ENCODE peak calls at places on chromosomes 16 and 17, in nine cellular contexts. One of them, this sample, is unnamed.

GRCh38 chr17:6177941-6178694 is 107.9 kb downstream of the WSCD1 start:
- DNase-seq in SK-N-SH: no peak
- DNase-seq in CD4-positive, alpha-beta T cell: no peak
- DNase-seq in Caco-2: no peak
- DNase-seq in AG10803: no peak
- DNase-seq in hepatocyte: no peak
- DNase-seq in NB4: peak
- DNase-seq in HFFc6: no peak
- DNase-seq in AG09309: no peak
- DNase-seq in this sample: no peak

GRCh38 chr17:71334041-71334781 is 786.6 kb upstream of the SOX9 start:
- DNase-seq in SK-N-SH: no peak
- DNase-seq in CD4-positive, alpha-beta T cell: no peak
- DNase-seq in Caco-2: no peak
- DNase-seq in AG10803: peak
- DNase-seq in hepatocyte: no peak
- DNase-seq in NB4: no peak
- DNase-seq in HFFc6: no peak
- DNase-seq in AG09309: no peak
- DNase-seq in this sample: no peak

GRCh38 chr16:67158637-67159600 is 790 bp downstream of the TRADD start:
- DNase-seq in SK-N-SH: peak
- DNase-seq in CD4-positive, alpha-beta T cell: peak
- DNase-seq in Caco-2: peak
- DNase-seq in AG10803: no peak
- DNase-seq in hepatocyte: peak
- DNase-seq in NB4: no peak
- DNase-seq in HFFc6: no peak
- DNase-seq in AG09309: no peak
- DNase-seq in this sample: no peak

GRCh38 chr17:68621065-68621464 is 19.9 kb upstream of the FAM20A start:
- DNase-seq in SK-N-SH: no peak
- DNase-seq in CD4-positive, alpha-beta T cell: no peak
- DNase-seq in Caco-2: no peak
- DNase-seq in AG10803: peak
- DNase-seq in hepatocyte: no peak
- DNase-seq in NB4: no peak
- DNase-seq in HFFc6: no peak
- DNase-seq in AG09309: no peak
- DNase-seq in this sample: no peak

GRCh38 chr17:82937411-82938371 is 97.9 kb upstream of the ZNF750 start:
- DNase-seq in SK-N-SH: no peak
- DNase-seq in CD4-positive, alpha-beta T cell: no peak
- DNase-seq in Caco-2: no peak
- DNase-seq in AG10803: no peak
- DNase-seq in hepatocyte: no peak
- DNase-seq in NB4: no peak
- DNase-seq in HFFc6: no peak
- DNase-seq in AG09309: no peak
- DNase-seq in this sample: no peak

GRCh38 chr17:4632583-4632923 is 8.9 kb downstream of the ALOX15 start:
- DNase-seq in SK-N-SH: no peak
- DNase-seq in CD4-positive, alpha-beta T cell: no peak
- DNase-seq in Caco-2: no peak
- DNase-seq in AG10803: no peak
- DNase-seq in hepatocyte: no peak
- DNase-seq in NB4: no peak
- DNase-seq in HFFc6: no peak
- DNase-seq in AG09309: no peak
- DNase-seq in this sample: no peak

GRCh38 chr16:68079616-68080344 is 5.4 kb upstream of the NFATC3 start:
- DNase-seq in SK-N-SH: no peak
- DNase-seq in CD4-positive, alpha-beta T cell: peak
- DNase-seq in Caco-2: peak
- DNase-seq in AG10803: no peak
- DNase-seq in hepatocyte: peak
- DNase-seq in NB4: peak
- DNase-seq in HFFc6: no peak
- DNase-seq in AG09309: no peak
- DNase-seq in this sample: no peak

GRCh38 chr16:57017251-57017650 is 27.9 kb downstream of the NLRC5 start:
- DNase-seq in SK-N-SH: no peak
- DNase-seq in CD4-positive, alpha-beta T cell: no peak
- DNase-seq in Caco-2: no peak
- DNase-seq in AG10803: no peak
- DNase-seq in hepatocyte: no peak
- DNase-seq in NB4: no peak
- DNase-seq in HFFc6: no peak
- DNase-seq in AG09309: no peak
- DNase-seq in this sample: no peak

GRCh38 chr16:58670946-58671583 is 13.5 kb downstream of the SLC38A7 start:
- DNase-seq in SK-N-SH: no peak
- DNase-seq in CD4-positive, alpha-beta T cell: no peak
- DNase-seq in Caco-2: no peak
- DNase-seq in AG10803: no peak
- DNase-seq in hepatocyte: no peak
- DNase-seq in NB4: no peak
- DNase-seq in HFFc6: no peak
- DNase-seq in AG09309: no peak
- DNase-seq in this sample: no peak

GRCh38 chr16:3158498-3159314 is 23.9 kb downstream of the ZNF213 start:
- DNase-seq in SK-N-SH: peak
- DNase-seq in CD4-positive, alpha-beta T cell: peak
- DNase-seq in Caco-2: peak
- DNase-seq in AG10803: peak
- DNase-seq in hepatocyte: peak
- DNase-seq in NB4: peak
- DNase-seq in HFFc6: peak
- DNase-seq in AG09309: no peak
- DNase-seq in this sample: peak

GRCh38 chr17:20072692-20072992 is 63.5 kb downstream of the SPECC1 start:
- DNase-seq in SK-N-SH: no peak
- DNase-seq in CD4-positive, alpha-beta T cell: no peak
- DNase-seq in Caco-2: no peak
- DNase-seq in AG10803: no peak
- DNase-seq in hepatocyte: no peak
- DNase-seq in NB4: no peak
- DNase-seq in HFFc6: no peak
- DNase-seq in AG09309: no peak
- DNase-seq in this sample: no peak

GRCh38 chr16:30621765-30622164 is 11.6 kb upstream of the ZNF689 start:
- DNase-seq in SK-N-SH: no peak
- DNase-seq in CD4-positive, alpha-beta T cell: no peak
- DNase-seq in Caco-2: no peak
- DNase-seq in AG10803: peak
- DNase-seq in hepatocyte: no peak
- DNase-seq in NB4: no peak
- DNase-seq in HFFc6: peak
- DNase-seq in AG09309: peak
- DNase-seq in this sample: no peak

GRCh38 chr17:67605259-67605912 is 112.3 kb upstream of the NOL11 start:
- DNase-seq in SK-N-SH: peak
- DNase-seq in CD4-positive, alpha-beta T cell: no peak
- DNase-seq in Caco-2: no peak
- DNase-seq in AG10803: no peak
- DNase-seq in hepatocyte: no peak
- DNase-seq in NB4: no peak
- DNase-seq in HFFc6: no peak
- DNase-seq in AG09309: no peak
- DNase-seq in this sample: no peak

GRCh38 chr17:83152221-83152744 is 72.9 kb downstream of the METRNL start:
- DNase-seq in SK-N-SH: peak
- DNase-seq in CD4-positive, alpha-beta T cell: no peak
- DNase-seq in Caco-2: no peak
- DNase-seq in AG10803: no peak
- DNase-seq in hepatocyte: peak
- DNase-seq in NB4: no peak
- DNase-seq in HFFc6: no peak
- DNase-seq in AG09309: no peak
- DNase-seq in this sample: no peak

GRCh38 chr16:79997257-79997656 is 396.7 kb upstream of the MAF start:
- DNase-seq in SK-N-SH: peak
- DNase-seq in CD4-positive, alpha-beta T cell: no peak
- DNase-seq in Caco-2: peak
- DNase-seq in AG10803: peak
- DNase-seq in hepatocyte: no peak
- DNase-seq in NB4: peak
- DNase-seq in HFFc6: peak
- DNase-seq in AG09309: no peak
- DNase-seq in this sample: no peak
- TF ChIP-seq CTCF in SK-N-SH: no peak
- TF ChIP-seq CTCF in CD4-positive, alpha-beta T cell: no peak
- TF ChIP-seq CTCF in Caco-2: peak
- TF ChIP-seq CTCF in AG10803: peak
- TF ChIP-seq CTCF in hepatocyte: peak
- TF ChIP-seq CTCF in NB4: peak
- TF ChIP-seq CTCF in HFFc6: peak
- TF ChIP-seq CTCF in AG09309: peak
- TF ChIP-seq CTCF in this sample: no peak

GRCh38 chr17:48002920-48003685 is 32.2 kb downstream of the CDK5RAP3 start:
- DNase-seq in SK-N-SH: peak
- DNase-seq in CD4-positive, alpha-beta T cell: no peak
- DNase-seq in Caco-2: no peak
- DNase-seq in AG10803: no peak
- DNase-seq in hepatocyte: peak
- DNase-seq in NB4: no peak
- DNase-seq in HFFc6: no peak
- DNase-seq in AG09309: no peak
- DNase-seq in this sample: no peak
- TF ChIP-seq CTCF in SK-N-SH: peak
- TF ChIP-seq CTCF in CD4-positive, alpha-beta T cell: no peak
- TF ChIP-seq CTCF in Caco-2: no peak
- TF ChIP-seq CTCF in AG10803: no peak
- TF ChIP-seq CTCF in hepatocyte: peak
- TF ChIP-seq CTCF in NB4: no peak
- TF ChIP-seq CTCF in HFFc6: no peak
- TF ChIP-seq CTCF in AG09309: no peak
- TF ChIP-seq CTCF in this sample: no peak

GRCh38 chr16:25108054-25108453 is 3.5 kb upstream of the LCMT1 start:
- DNase-seq in SK-N-SH: peak
- DNase-seq in CD4-positive, alpha-beta T cell: peak
- DNase-seq in Caco-2: peak
- DNase-seq in AG10803: no peak
- DNase-seq in hepatocyte: no peak
- DNase-seq in NB4: peak
- DNase-seq in HFFc6: no peak
- DNase-seq in AG09309: no peak
- DNase-seq in this sample: no peak
- TF ChIP-seq CTCF in SK-N-SH: no peak
- TF ChIP-seq CTCF in CD4-positive, alpha-beta T cell: peak
- TF ChIP-seq CTCF in Caco-2: peak
- TF ChIP-seq CTCF in AG10803: no peak
- TF ChIP-seq CTCF in hepatocyte: no peak
- TF ChIP-seq CTCF in NB4: peak
- TF ChIP-seq CTCF in HFFc6: peak
- TF ChIP-seq CTCF in AG09309: no peak
- TF ChIP-seq CTCF in this sample: no peak

DNA sequence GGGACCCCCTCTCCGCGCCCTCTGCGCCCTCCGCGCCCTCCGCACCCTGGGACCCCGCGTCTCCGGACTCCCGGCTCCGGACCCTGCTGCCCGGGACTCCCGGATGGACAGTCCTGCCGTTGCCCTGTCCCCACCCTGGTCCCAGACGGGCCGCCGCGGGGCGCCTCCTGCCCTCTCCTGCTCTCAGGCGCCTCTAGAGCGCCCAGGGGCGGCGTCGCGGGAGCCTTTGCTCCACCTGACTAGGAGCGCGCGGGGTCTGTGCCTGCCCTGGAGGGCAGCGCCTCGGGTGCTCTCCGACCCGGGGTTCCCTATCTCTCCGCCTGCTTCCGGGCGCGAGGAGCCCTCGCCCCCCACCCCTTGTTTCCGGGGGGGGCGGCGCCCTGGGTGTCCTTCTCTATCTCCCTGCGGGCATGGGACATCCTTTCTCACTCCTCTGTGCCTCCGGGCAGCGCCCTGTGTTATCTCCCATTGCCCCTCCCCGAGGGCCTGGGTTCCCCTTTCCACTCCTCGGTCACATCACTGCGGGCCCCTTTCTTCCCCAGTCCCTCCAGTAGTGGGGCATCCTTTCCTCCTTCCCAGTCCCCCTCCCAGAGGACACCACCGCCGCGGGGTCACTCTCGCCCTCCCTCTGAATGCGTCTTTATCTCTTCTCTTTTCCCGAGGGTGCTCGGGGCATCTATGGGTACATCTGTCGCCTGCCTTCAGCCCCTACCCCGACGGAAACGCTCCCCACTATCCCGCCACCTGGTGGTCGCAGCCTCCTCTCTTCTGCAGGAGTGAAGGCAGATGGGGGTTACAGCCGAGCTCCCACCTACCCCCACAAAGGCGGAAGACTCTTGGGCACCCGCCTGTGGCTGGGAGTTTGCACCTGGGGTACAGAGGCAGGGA is 865 bp downstream of the PRKCB start:
- DNase-seq in SK-N-SH: peak
- DNase-seq in CD4-positive, alpha-beta T cell: peak
- DNase-seq in Caco-2: no peak
- DNase-seq in AG10803: no peak
- DNase-seq in hepatocyte: peak
- DNase-seq in NB4: peak
- DNase-seq in HFFc6: no peak
- DNase-seq in AG09309: no peak
- DNase-seq in this sample: no peak
- TF ChIP-seq CTCF in SK-N-SH: no peak
- TF ChIP-seq CTCF in CD4-positive, alpha-beta T cell: peak
- TF ChIP-seq CTCF in Caco-2: no peak
- TF ChIP-seq CTCF in AG10803: no peak
- TF ChIP-seq CTCF in hepatocyte: no peak
- TF ChIP-seq CTCF in NB4: peak
- TF ChIP-seq CTCF in HFFc6: no peak
- TF ChIP-seq CTCF in AG09309: no peak
- TF ChIP-seq CTCF in this sample: no peak

DNA sequence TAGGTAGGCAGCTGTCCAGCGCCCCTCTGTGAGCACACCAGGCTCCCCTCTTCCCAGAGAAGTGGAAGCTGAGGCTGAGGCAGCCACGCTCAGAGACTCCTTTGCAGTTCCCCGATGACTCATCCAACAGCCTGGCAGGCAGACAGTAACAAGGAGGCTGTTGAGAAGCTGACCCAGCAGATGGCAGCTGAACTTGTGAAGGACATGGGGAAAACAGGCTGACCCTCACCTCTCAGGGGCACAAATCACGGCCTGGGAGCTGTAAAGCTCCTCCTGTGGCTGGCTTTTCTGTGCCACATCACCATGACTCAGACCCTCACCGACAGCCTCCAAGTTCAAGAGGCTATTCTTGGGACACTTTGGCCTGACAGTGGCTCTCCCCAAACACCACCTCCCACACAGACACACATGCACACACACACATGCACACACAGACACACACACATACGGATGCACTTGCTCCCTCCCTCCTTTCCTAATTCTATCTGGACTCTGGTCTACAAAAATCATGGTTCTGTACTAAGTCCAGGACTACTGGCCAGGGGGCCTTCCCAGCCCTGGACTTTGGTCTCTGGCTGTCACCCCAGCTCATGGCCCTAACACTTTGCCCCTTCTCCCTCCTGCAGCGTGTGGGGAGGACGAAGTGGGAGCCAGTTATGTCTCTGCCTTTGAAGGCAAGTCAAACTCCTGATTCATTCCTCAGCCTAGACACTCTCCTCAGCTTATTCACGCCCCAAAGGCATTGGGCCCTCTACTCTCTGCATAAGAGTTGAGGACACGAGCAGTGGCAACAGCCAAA is 23.2 kb downstream of the MAP3K14 start:
- DNase-seq in SK-N-SH: no peak
- DNase-seq in CD4-positive, alpha-beta T cell: no peak
- DNase-seq in Caco-2: no peak
- DNase-seq in AG10803: peak
- DNase-seq in hepatocyte: peak
- DNase-seq in NB4: peak
- DNase-seq in HFFc6: peak
- DNase-seq in AG09309: peak
- DNase-seq in this sample: peak
- TF ChIP-seq CTCF in SK-N-SH: peak
- TF ChIP-seq CTCF in CD4-positive, alpha-beta T cell: no peak
- TF ChIP-seq CTCF in Caco-2: no peak
- TF ChIP-seq CTCF in AG10803: peak
- TF ChIP-seq CTCF in hepatocyte: no peak
- TF ChIP-seq CTCF in NB4: peak
- TF ChIP-seq CTCF in HFFc6: peak
- TF ChIP-seq CTCF in AG09309: peak
- TF ChIP-seq CTCF in this sample: no peak